ENCODE peak calls at places on chromosome 7, in six cellular contexts. E is heart right ventricle, I is uterus, V is Peyer's patch, R is PC-9, F is neuronal stem cell. Y is an unnamed sample.

GRCh38 chr7:115748123-115748738 is 282.3 kb downstream of the TFEC start:
- DNase-seq in E (no peak), I (no peak), V (no peak), R (no peak), F (no peak), Y (no peak)

GRCh38 chr7:24129597-24129996 is 154.4 kb upstream of the NPY start:
- DNase-seq in E (no peak), I (no peak), V (no peak), R (no peak), F (no peak), Y (no peak)

GRCh38 chr7:41085244-41085643 is 617.6 kb downstream of the INHBA start:
- DNase-seq in E (no peak), I (no peak), V (no peak), R (no peak), F (no peak), Y (no peak)

GRCh38 chr7:157668884-157669767 is 332.3 kb downstream of the DNAJB6 start:
- DNase-seq in E (no peak), I (no peak), V (no peak), R (no peak), F (no peak), Y (no peak)

GRCh38 chr7:7226407-7226806 is 44.1 kb downstream of the C1GALT1 start:
- DNase-seq in E (no peak), I (no peak), V (no peak), R (no peak), F (no peak), Y (no peak)

GRCh38 chr7:15854841-15855576 is 168.5 kb upstream of the MEOX2 start:
- DNase-seq in E (no peak), I (no peak), V (no peak), R (no peak), F (no peak), Y (no peak)

GRCh38 chr7:22389892-22390291 is 32.9 kb upstream of the RAPGEF5 start:
- DNase-seq in E (no peak), I (no peak), V (no peak), R (no peak), F (no peak), Y (no peak)

GRCh38 chr7:107172318-107173032 is 3.7 kb downstream of the HBP1 start:
- DNase-seq in E (no peak), I (no peak), V (no peak), R (no peak), F (no peak), Y (no peak)

GRCh38 chr7:131302876-131303707 is 24.6 kb upstream of the MKLN1 start:
- DNase-seq in E (no peak), I (no peak), V (peak; percentile 29), R (peak; percentile 38), F (no peak), Y (peak; percentile 23)

GRCh38 chr7:65902306-65902705 is 29.4 kb downstream of the VKORC1L1 start:
- DNase-seq in E (no peak), I (no peak), V (no peak), R (no peak), F (no peak), Y (no peak)

GRCh38 chr7:65912220-65912619 is 39.3 kb downstream of the VKORC1L1 start:
- DNase-seq in E (no peak), I (no peak), V (no peak), R (no peak), F (no peak), Y (no peak)

GRCh38 chr7:65910237-65910636 is 37.4 kb downstream of the VKORC1L1 start:
- DNase-seq in E (no peak), I (no peak), V (no peak), R (no peak), F (no peak), Y (no peak)

DNA sequence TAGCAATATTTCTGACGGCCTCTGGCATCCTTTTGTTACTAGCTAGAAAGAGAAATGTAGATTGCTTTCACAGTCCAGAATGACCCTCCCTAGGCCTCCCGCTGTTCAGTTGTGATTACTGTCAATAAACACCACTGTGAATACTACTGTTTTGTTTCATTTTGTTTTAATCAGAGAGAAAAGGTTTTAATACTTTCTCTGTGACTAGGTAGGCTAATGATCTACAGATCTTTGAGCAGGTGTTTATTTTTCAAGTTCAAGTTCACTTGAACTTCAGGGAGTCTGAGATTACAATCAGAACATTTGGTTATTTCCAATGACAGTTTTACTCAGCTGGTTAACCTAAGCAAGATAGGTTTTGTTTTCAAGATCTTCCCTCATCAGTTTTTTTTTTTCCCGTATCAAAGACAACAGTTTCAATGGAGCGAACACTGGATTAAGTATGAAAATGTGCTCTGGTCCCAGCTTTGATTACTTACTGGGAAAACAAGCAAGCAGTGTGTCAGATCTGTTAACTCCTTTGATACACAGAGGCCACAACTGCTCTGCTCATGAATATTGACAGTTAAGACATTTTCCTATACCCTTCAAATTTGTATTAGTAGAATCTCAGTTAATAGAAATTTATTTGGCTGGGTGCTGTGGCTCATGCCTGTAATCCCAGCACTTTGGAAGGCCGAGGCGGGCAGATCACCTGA is 34.8 kb downstream of the VKORC1L1 start:
- DNase-seq in E (no peak), I (no peak), V (no peak), R (no peak), F (no peak), Y (no peak)
- H3K27ac ChIP-seq in E (no peak overlapping the region), I (no peak overlapping the region), V (no peak overlapping the region), R (no peak overlapping the region), F (no peak overlapping the region), Y (no peak overlapping the region)

DNA sequence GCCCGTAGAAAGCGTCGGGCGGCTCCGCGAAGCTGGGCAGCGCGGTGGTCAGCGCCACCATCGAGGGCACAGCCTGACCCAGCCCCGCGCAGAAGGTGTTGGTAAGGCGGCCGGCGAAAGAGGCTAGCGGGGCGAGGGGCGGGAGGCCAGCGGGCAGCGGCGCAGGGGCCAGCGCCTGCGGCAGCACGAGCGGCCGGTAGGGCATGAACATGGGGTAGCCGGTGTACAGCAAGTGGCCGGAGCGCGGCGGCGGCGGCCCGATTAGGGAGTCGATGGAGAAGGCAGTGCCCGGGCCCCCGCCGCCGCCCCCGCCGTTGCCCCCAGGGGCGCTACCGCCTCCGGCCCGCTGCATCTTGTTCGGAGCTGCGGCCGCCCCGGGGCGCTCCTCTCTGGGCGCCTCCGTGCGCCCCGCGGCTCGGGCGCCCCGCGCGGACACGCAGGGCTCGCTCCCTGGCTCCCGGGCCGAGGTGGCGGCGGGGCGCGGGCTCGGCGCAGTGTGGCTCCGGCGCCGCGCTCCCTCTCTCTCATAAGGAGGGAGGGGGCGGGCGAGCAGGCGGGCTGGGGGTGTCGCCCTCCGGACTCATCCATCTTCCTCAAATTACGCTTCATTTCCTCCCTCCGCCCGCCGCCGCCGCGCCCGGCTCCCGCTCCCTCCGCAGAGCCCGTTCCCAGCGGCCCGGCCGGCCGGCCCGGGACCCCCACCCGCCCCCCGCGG is at the start of gene GBX1:
- DNase-seq in E (no peak), I (no peak), V (no peak), R (peak; percentile 19), F (peak; percentile 29), Y (no peak)
- H3K27me3 ChIP-seq in E (peaks cover 42% of the 10 kb centered on the region), I (peaks cover 7% of the 10 kb centered on the region), V (peaks cover 27% of the 10 kb centered on the region), R (peaks cover 78% of the 10 kb centered on the region), F (peaks cover 54% of the 10 kb centered on the region), Y (peaks cover 61% of the 10 kb centered on the region)

DNA sequence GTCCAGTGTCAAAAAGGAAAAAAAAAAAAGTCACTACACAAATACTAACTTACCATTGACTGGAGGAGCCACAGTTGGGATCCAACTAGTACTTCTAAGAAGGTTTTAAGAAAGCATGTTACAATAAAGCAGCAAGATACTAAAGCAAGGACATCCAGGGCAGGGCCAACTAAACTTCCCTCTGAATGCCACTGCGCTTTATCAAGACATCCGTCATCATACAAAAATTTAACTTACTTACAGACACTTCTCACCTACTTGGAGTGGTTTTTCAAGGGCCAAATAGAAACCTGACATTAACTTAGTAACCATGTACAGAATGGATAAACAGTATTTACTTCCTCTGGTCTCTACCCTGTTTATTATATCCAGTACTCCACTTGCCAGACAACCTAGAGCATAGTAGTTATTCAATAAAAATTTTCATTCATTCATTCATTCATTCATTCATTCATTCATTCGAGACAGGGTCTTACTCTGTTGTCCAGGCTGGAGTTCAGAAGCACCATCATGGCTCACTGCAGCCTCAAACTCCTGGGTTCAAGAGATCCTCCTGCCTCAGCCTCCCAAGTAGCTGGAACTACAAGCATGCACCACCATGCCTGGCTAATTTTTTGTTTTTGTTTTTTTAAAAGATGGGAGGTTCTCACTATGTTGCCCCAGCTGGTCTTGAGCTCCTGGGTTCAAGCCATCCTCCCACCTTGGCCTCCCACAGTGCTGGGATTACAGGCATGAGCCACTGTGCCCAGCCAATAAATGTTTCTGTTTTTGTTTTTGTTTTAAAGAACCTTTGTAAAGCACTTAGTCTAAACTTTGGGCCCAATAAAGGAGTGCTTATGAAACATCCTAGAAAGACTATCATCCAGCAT is 19.0 kb downstream of the SMURF1 start:
- DNase-seq in E (no peak), I (no peak), V (no peak), R (peak; percentile 60), F (no peak), Y (no peak)
- H3K4me3 ChIP-seq in E (no peak overlapping the region), I (no peak overlapping the region), V (no peak overlapping the region), R (peak overlapping the region; percentile 31), F (no peak overlapping the region), Y (no peak overlapping the region)

DNA sequence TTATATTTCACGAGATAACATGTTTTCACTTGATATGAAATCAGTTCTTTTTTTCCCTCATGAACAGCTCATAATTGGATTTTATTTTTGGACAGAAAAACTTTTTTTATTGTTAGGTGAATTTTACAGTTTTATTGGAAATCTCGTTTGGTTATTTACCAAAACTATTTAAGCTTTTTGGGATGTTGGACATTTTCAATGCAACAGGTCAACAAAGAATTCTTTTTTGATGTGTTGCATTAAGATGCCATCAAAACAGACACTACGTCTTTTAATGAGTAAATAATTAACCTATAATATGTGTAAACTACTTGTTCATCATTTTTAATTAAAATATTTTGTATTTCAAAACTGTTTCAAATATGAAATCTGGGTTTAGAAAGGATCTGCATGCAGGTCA is 5.3 kb downstream of the KMT2E start:
- DNase-seq in E (no peak), I (no peak), V (no peak), R (no peak), F (no peak), Y (no peak)
- H3K27ac ChIP-seq in E (peak overlapping the region; percentile 2), I (peak overlapping the region; percentile 28), V (no peak overlapping the region), R (no peak overlapping the region), F (no peak overlapping the region), Y (peak overlapping the region; percentile 20)

DNA sequence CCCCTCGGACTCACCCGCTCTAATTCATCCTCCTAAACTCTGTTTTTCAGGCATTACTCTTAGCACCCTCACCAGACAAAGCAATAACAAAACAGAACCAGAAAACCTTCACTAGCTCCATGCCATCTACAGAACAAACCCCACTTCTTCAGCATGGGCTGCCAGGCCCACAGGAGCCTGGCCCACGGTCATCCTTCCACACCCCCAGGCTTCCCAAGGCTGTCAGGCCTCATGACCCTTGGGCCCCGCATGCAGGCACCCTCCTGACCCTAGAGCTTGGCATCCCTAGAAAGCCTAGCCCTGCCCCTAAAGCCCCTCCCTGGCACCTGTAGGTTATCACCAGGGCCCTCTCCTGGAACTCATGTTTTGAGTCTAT is 59.6 kb downstream of the PRKAG2 start:
- DNase-seq in E (no peak), I (no peak), V (no peak), R (no peak), F (no peak), Y (no peak)
- H3K27me3 ChIP-seq in E (no peaks in the 10 kb centered on the region), I (no peaks in the 10 kb centered on the region), V (no peaks in the 10 kb centered on the region), R (no peaks in the 10 kb centered on the region), F (no peaks in the 10 kb centered on the region), Y (no peaks in the 10 kb centered on the region)